ENCODE peak calls at places on chromosomes 3 and 15, in four cellular contexts. D is kidney, K is MM.1S, P is AG04450. W is an unnamed sample.

GRCh38 chr3:57152150-57152549 is 13.0 kb downstream of the IL17RD start:
- DNase-seq in D (no peak), K (no peak), P (no peak), W (no peak)

GRCh38 chr3:53236112-53236841 is 19.5 kb downstream of the TKT start:
- DNase-seq in D (peak), K (peak), P (peak), W (no peak)

GRCh38 chr3:135908225-135908624 is 57.3 kb upstream of the PPP2R3A start:
- DNase-seq in D (peak), K (no peak), P (no peak), W (no peak)

GRCh38 chr15:88606437-88606794 is 14.7 kb upstream of the AEN start:
- DNase-seq in D (no peak), K (no peak), P (no peak), W (no peak)

GRCh38 chr3:71069797-71070196 is 513.7 kb downstream of the FOXP1 start:
- DNase-seq in D (no peak), K (peak), P (no peak), W (no peak)

GRCh38 chr15:70375006-70375409 is 277.3 kb upstream of the TLE3 start:
- DNase-seq in D (no peak), K (no peak), P (no peak), W (no peak)

GRCh38 chr3:48563382-48563918 is at the start of gene UCN2:
- DNase-seq in D (no peak), K (no peak), P (no peak), W (no peak)

GRCh38 chr3:127822166-127822835 is at the start of gene MGLL:
- DNase-seq in D (peak), K (no peak), P (no peak), W (no peak)

GRCh38 chr15:100601158-100601557 is 826 bp downstream of the LINS1 start:
- DNase-seq in D (no peak), K (peak), P (no peak), W (no peak)

GRCh38 chr3:40801276-40801675 is 276.5 kb downstream of the ZNF621 start:
- DNase-seq in D (no peak), K (no peak), P (no peak), W (no peak)

GRCh38 chr3:159174715-159175390 is 373.0 kb downstream of the MFSD1 start:
- DNase-seq in D (no peak), K (no peak), P (no peak), W (no peak)

GRCh38 chr3:187183903-187184302 is 13.4 kb upstream of the RTP1 start:
- DNase-seq in D (no peak), K (no peak), P (no peak), W (no peak)

GRCh38 chr15:50945725-50946124 is 37.2 kb downstream of the AP4E1 start:
- DNase-seq in D (no peak), K (no peak), P (no peak), W (no peak)

GRCh38 chr15:60840306-60840702 is 361.4 kb upstream of the ICE2 start:
- DNase-seq in D (no peak), K (no peak), P (no peak), W (no peak)

GRCh38 chr15:46409879-46410278 is 775.0 kb downstream of the SQOR start:
- DNase-seq in D (no peak), K (no peak), P (no peak), W (no peak)

GRCh38 chr15:81939604-81940440 is 106.0 kb downstream of the MEX3B start:
- DNase-seq in D (no peak), K (peak), P (peak), W (no peak)

GRCh38 chr3:73213906-73214305 is 152.4 kb downstream of the EBLN2 start:
- DNase-seq in D (no peak), K (no peak), P (no peak), W (no peak)

GRCh38 chr15:65192016-65192415 is 6.9 kb upstream of the CLPX start:
- DNase-seq in D (no peak), K (no peak), P (no peak), W (no peak)

GRCh38 chr3:50174517-50174895 is 16.9 kb upstream of the GNAT1 start:
- DNase-seq in D (no peak), K (no peak), P (no peak), W (no peak)

GRCh38 chr3:50171540-50172301 is 16.6 kb downstream of the SEMA3F start:
- DNase-seq in D (no peak), K (no peak), P (no peak), W (no peak)

GRCh38 chr3:50174947-50175524 is 16.4 kb upstream of the GNAT1 start:
- DNase-seq in D (peak), K (no peak), P (no peak), W (no peak)

GRCh38 chr3:50172615-50173220 is 17.6 kb downstream of the SEMA3F start:
- DNase-seq in D (no peak), K (no peak), P (no peak), W (no peak)

DNA sequence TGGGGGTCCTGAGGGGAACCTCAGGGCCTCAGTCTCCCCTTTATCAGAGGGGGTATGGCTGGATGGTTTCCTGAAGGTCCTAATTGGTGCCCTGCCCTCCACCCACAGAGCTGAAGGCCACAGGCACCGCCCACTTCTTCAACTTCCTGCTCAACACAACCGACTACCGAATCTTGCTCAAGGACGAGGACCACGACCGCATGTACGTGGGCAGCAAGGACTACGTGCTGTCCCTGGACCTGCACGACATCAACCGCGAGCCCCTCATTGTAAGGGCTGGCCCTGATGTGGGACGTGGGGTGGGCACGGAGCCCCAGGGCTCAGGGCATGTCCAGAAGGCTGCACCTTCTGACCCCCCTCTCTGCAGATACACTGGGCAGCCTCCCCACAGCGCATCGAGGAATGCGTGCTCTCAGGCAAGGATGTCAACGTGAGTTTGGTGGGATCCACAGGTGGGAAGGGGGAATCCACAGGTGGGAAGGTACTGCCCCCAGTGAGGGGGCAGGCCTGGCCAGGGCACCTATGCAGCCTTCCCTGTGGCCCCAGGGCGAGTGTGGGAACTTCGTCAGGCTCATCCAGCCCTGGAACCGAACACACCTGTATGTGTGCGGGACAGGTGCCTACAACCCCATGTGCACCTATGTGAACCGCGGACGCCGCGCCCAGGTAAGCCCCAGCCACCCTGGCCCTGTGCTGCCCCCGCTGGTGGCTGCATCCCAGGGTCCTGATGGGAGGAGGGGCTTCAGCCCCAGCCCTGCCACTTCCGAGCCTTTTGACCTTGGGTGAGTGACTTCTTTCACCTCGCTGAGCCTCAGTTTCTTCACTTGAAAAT is 17.5 kb upstream of the GNAT1 start:
- DNase-seq in D (peak), K (no peak), P (no peak), W (no peak)
- H3K4me3 ChIP-seq in D (no peak), K (no peak), P (no peak), W (no peak)

GRCh38 chr15:74958320-74958907 is 1.8 kb upstream of the RPP25 start:
- DNase-seq in D (peak), K (no peak), P (no peak), W (no peak)
- H3K4me3 ChIP-seq in D (peak), K (no peak), P (no peak), W (peak)

GRCh38 chr15:42191610-42192346 is 16.3 kb downstream of the VPS39 start:
- DNase-seq in D (no peak), K (no peak), P (no peak), W (no peak)
- H3K4me3 ChIP-seq in D (no peak), K (no peak), P (no peak), W (no peak)

DNA sequence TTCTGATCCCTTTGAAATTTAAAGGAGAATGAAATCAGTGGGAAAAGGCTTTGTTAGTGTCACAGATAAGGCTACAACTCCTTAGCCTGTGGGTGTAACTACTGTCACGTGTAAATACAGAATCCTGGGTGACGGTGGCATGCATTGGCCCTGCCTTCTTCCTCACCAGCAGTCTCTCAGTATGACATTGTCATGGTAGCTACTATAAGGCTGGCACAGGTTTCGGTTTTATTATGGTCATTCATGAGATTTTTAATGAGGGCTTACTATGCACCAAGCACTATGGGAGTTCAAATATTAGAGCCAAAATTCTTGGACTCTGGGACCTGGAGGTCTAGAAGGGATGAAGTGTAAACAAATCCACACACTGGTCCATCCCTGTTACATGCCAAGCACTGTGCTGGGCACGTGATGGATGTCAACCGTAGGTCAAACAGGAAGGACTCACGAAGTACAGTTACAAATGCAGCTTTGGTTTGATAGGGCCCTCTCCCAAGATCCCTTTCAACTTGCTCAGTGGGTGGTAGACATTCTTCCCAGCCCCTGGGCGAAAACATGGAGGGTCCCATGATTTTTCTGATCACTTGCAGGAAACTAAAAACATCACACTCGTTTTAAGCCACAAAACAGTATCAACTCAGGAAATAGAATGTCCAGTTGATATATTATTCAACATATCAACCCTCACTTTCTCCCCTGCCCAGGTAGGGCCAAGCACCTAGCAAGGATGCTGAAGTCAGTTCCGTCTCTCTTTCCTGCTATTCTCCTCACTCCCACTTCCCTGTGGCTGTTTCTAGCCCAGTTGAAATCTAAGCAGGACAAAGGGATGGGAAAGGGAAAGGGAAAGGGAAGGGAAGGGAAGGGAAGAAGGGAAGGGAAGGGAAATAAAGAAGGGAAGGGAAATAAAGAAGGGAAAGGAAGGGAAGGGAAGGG is 25.3 kb downstream of the BFSP2 start:
- DNase-seq in D (no peak), K (peak), P (no peak), W (no peak)
- H3K4me3 ChIP-seq in D (no peak), K (no peak), P (no peak), W (no peak)

GRCh38 chr3:18415836-18416235 is 9.3 kb downstream of the SATB1 start:
- DNase-seq in D (no peak), K (no peak), P (no peak), W (no peak)

GRCh38 chr3:18418173-18418572 is 7.0 kb downstream of the SATB1 start:
- DNase-seq in D (no peak), K (no peak), P (no peak), W (no peak)

GRCh38 chr3:18416332-18416731 is 8.8 kb downstream of the SATB1 start:
- DNase-seq in D (no peak), K (no peak), P (no peak), W (no peak)

GRCh38 chr3:18420584-18420983 is 4.6 kb downstream of the SATB1 start:
- DNase-seq in D (no peak), K (no peak), P (no peak), W (no peak)

DNA sequence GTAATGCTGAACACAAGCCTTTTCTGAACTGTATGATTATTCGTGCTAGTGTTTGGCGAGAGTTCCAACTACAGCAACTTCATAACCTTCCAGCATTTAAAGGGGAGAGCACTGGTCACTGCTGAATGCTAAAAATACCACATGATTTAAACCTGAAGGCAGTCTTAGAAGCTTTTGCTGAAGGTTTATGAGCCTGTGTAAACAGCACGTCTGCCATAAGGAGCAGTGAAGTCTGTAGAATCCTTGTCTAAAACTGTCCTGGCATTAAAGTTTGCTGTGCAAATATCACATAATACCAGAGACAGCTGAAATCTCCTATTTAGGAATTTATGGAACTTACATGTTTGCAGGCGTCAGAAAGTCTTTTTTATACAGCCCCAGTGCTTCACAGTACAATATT is 5.9 kb downstream of the SATB1 start:
- DNase-seq in D (no peak), K (no peak), P (no peak), W (no peak)
- H3K4me3 ChIP-seq in D (no peak), K (no peak), P (no peak), W (no peak)

GRCh38 chr3:63970596-63971468 is 52.5 kb downstream of the PSMD6 start:
- DNase-seq in D (no peak), K (no peak), P (no peak), W (no peak)
- H3K4me3 ChIP-seq in D (peak), K (no peak), P (no peak), W (no peak)

DNA sequence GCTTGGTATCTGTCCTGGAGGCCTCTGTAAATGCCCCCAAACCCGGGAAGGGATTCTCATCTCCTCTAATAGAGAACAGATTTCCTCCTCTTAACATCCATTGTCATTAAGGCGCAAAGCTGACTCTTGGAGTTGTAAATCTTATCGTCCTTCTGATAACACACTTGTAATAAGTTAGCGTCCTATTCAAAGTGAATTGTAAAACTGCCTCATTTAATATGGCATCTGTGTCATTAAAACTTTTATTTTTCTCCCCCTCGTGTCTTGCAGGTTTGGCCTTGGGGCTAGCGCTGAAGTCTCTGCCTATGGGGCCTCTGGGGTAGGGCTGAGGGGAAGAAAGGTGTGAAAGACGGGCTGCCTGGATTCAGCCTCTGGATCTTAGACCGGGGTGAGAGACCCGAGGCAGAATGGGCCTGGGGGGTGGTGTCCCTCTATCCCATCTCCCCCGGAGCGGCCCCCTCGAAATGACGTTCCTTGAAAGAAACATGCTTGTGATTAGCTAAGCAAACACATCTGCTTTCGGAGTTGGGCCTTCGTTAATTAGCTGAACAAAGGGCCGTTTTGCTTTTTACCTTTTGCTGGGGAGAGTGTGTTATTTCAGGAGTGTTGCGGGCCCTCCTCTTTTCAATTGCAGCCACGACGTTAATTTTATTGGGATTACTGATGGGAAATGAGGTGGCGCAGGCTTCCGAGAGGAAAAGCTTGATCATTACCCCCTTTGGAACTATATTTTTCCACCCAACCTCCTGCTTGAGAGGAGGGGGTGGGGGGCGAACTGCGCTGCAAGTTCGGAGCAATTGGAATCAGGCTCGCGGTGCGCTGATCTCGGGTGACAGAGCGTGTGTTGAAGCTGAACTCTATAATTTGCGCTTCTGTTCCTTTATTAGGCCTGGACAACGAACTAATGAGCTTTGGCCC is 12.4 kb downstream of the NR2F2 start:
- DNase-seq in D (peak), K (no peak), P (no peak), W (no peak)
- H3K4me3 ChIP-seq in D (peak), K (no peak), P (peak), W (peak)

DNA sequence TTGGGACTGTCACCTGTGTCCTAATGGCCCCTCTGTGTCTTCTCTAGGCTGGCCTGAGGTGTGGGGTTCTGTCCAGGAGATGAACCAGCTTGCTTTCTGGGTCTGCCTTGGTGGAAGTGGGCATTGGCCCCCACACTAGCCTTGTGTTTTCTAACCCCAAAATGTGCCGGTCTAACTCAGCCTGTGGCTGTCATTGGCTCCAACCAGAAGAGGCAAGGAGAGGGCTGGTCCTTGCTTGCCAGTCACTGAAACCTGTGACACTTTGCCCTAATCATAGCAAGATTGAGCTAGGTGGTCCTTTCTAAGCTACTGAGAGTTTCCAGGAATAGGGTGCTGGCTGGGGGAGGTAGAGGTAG is 2.2 kb downstream of the C15orf39 start:
- DNase-seq in D (no peak), K (no peak), P (no peak), W (no peak)
- H3K4me3 ChIP-seq in D (peak), K (peak), P (peak), W (peak)

DNA sequence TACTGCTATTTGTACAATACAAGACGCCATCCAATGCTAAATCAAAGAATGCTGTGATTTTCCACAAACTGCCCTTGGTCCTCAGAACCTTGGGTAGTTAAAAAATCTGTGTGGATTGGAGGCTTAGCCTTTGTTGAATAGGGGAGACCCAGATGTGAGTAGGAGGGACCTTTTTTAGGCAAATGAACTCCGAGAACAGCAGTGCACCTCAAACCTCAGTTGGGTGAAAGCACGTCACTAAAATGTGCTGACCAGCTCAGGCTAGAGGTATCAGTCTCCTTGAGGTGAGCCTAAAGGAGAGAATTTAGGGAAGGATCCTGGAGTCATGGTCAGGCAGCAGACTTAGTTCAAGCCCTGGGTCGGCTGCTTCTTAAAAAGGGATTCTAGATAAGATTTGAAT is 200.7 kb downstream of the SOX2 start:
- DNase-seq in D (no peak), K (no peak), P (no peak), W (no peak)
- H3K4me3 ChIP-seq in D (no peak), K (no peak), P (no peak), W (no peak)

GRCh38 chr3:69094467-69095205 is 9.9 kb downstream of the ARL6IP5 start:
- DNase-seq in D (no peak), K (peak), P (no peak), W (no peak)
- H3K4me3 ChIP-seq in D (no peak), K (peak), P (no peak), W (no peak)